ENCODE peak calls at places on chromosomes 4 and X, in four cellular contexts. One of them, this sample, is unnamed.
A peak's percentile ranks its signal among the peaks of the same experiment; 100 is the strongest.

GRCh38 chr4:39883645-39884044 is 94.1 kb downstream of the PDS5A start:
- DNase-seq in K562: no peak
- DNase-seq in GM12878: no peak
- DNase-seq in HepG2: no peak
- DNase-seq in this sample: no peak

GRCh38 chr4:172688536-172688935 is 480.1 kb upstream of the GALNT7 start:
- DNase-seq in K562: no peak
- DNase-seq in GM12878: no peak
- DNase-seq in HepG2: no peak
- DNase-seq in this sample: no peak

GRCh38 chr4:73347497-73347896 is 56.6 kb upstream of the ALB start:
- DNase-seq in K562: no peak
- DNase-seq in GM12878: no peak
- DNase-seq in HepG2: peak; percentile 39
- DNase-seq in this sample: no peak

GRCh38 chr4:176274441-176274840 is 5.4 kb upstream of the ASB5 start:
- DNase-seq in K562: no peak
- DNase-seq in GM12878: no peak
- DNase-seq in HepG2: no peak
- DNase-seq in this sample: no peak

GRCh38 chr4:74531952-74532794 is 87.2 kb downstream of the AREG start:
- DNase-seq in K562: peak; percentile 16
- DNase-seq in GM12878: peak; percentile 8
- DNase-seq in HepG2: peak; percentile 75
- DNase-seq in this sample: peak; percentile 13

GRCh38 chrX:41857670-41858069 is 65.7 kb downstream of the CASK start:
- DNase-seq in K562: no peak
- DNase-seq in GM12878: no peak
- DNase-seq in HepG2: no peak
- DNase-seq in this sample: no peak

GRCh38 chr4:162853788-162854187 is 312.9 kb downstream of the NAF1 start:
- DNase-seq in K562: no peak
- DNase-seq in GM12878: no peak
- DNase-seq in HepG2: no peak
- DNase-seq in this sample: no peak

GRCh38 chr4:127623755-127624087 is 9.0 kb upstream of the INTU start:
- DNase-seq in K562: no peak
- DNase-seq in GM12878: no peak
- DNase-seq in HepG2: no peak
- DNase-seq in this sample: no peak

GRCh38 chrX:116272881-116273280 is 102.3 kb downstream of the AGTR2 start:
- DNase-seq in K562: no peak
- DNase-seq in GM12878: no peak
- DNase-seq in HepG2: no peak
- DNase-seq in this sample: no peak

GRCh38 chrX:138877746-138878145 is 166.2 kb upstream of the FGF13 start:
- DNase-seq in K562: no peak
- DNase-seq in GM12878: no peak
- DNase-seq in HepG2: no peak
- DNase-seq in this sample: no peak

GRCh38 chr4:142043509-142043908 is 407.1 kb downstream of the IL15 start:
- DNase-seq in K562: no peak
- DNase-seq in GM12878: no peak
- DNase-seq in HepG2: no peak
- DNase-seq in this sample: no peak

GRCh38 chrX:53089224-53089842 is 4.6 kb upstream of the KANTR start:
- DNase-seq in K562: peak; percentile 42
- DNase-seq in GM12878: no peak
- DNase-seq in HepG2: no peak
- DNase-seq in this sample: no peak

GRCh38 chr4:99723555-99724450 is 66.2 kb upstream of the C4orf54 start:
- DNase-seq in K562: peak; percentile 17
- DNase-seq in GM12878: no peak
- DNase-seq in HepG2: peak; percentile 58
- DNase-seq in this sample: no peak

GRCh38 chr4:113637823-113638691 is 123.5 kb downstream of the CAMK2D start:
- DNase-seq in K562: no peak
- DNase-seq in GM12878: no peak
- DNase-seq in HepG2: no peak
- DNase-seq in this sample: no peak

GRCh38 chr4:93828830-93829530 is 427 bp downstream of the ATOH1 start:
- DNase-seq in K562: no peak
- DNase-seq in GM12878: no peak
- DNase-seq in HepG2: no peak
- DNase-seq in this sample: no peak

GRCh38 chr4:140995058-140995457 is 138.2 kb downstream of the RNF150 start:
- DNase-seq in K562: no peak
- DNase-seq in GM12878: no peak
- DNase-seq in HepG2: no peak
- DNase-seq in this sample: no peak

GRCh38 chrX:48978226-48978625 is 6.6 kb upstream of the KCND1 start:
- DNase-seq in K562: no peak
- DNase-seq in GM12878: no peak
- DNase-seq in HepG2: no peak
- DNase-seq in this sample: no peak

DNA sequence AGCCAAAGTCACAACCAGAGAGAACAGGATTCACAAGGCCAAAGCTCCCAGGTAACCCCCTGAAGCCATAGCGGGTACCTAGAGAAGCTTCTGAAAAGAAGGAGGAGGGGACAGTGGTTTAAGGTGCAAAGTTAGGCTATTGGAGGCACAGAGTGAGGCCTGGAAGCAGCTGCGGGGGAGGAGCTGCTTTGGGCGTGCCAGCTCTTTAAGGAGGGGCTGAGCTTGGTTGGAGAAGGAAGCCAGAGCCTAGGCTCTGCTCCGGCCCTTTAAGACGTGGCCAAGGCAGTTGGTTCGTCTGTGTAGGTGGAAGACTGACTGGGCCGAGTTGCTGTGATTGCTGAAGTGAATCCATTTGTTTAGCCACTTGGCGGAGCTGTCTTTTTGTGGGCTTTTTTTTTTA is 1.5 kb downstream of the KLF8 start:
- DNase-seq in K562: no peak
- DNase-seq in GM12878: peak; percentile 60
- DNase-seq in HepG2: no peak
- DNase-seq in this sample: peak; percentile 38
- TF ChIP-seq POLR2A in K562: no peak
- TF ChIP-seq POLR2A in GM12878: no peak
- TF ChIP-seq POLR2A in HepG2: no peak
- TF ChIP-seq POLR2A in this sample: no peak

GRCh38 chr4:77154761-77155499 is 2.1 kb upstream of the CCNG2 start:
- DNase-seq in K562: no peak
- DNase-seq in GM12878: no peak
- DNase-seq in HepG2: no peak
- DNase-seq in this sample: no peak

GRCh38 chr4:77154074-77154473 is 2.9 kb upstream of the CCNG2 start:
- DNase-seq in K562: no peak
- DNase-seq in GM12878: no peak
- DNase-seq in HepG2: no peak
- DNase-seq in this sample: no peak

GRCh38 chr4:77151246-77151645 is 5.8 kb upstream of the CCNG2 start:
- DNase-seq in K562: no peak
- DNase-seq in GM12878: no peak
- DNase-seq in HepG2: no peak
- DNase-seq in this sample: no peak

GRCh38 chr4:77153016-77153415 is 4.0 kb upstream of the CCNG2 start:
- DNase-seq in K562: no peak
- DNase-seq in GM12878: no peak
- DNase-seq in HepG2: no peak
- DNase-seq in this sample: no peak

GRCh38 chr4:77152421-77152820 is 4.6 kb upstream of the CCNG2 start:
- DNase-seq in K562: no peak
- DNase-seq in GM12878: no peak
- DNase-seq in HepG2: no peak
- DNase-seq in this sample: no peak
- H3K4me2 ChIP-seq in K562: no peak overlapping the region
- H3K4me2 ChIP-seq in GM12878: no peak overlapping the region
- H3K4me2 ChIP-seq in HepG2: no peak overlapping the region
- H3K4me2 ChIP-seq in this sample: no peak overlapping the region

DNA sequence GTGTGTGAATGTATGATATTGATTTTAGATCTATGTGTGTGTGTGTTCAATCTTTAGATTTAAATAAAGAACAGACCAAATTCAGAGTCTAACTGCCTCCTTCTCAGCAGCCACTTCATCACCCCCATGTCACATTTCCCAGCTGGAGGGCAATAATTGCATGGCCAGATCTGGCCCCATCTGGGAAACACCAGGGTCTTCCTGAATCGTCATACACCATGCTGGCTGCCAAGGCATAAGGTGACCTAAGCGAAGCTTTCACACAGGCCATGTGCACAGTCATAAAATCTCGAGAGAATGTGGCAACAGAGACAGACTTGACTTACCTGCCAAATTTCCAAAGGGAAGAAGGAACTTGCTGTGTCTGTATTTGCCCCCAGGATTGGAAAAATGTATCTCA is 269 bp downstream of the PLAC1 start:
- DNase-seq in K562: no peak
- DNase-seq in GM12878: no peak
- DNase-seq in HepG2: no peak
- DNase-seq in this sample: no peak
- TF ChIP-seq CBX5 in K562: no peak
- TF ChIP-seq CBX5 in GM12878: no peak
- TF ChIP-seq CBX5 in HepG2: no peak
- TF ChIP-seq CBX5 in this sample: no peak

GRCh38 chr4:3075652-3075981 is 1.1 kb downstream of the HTT start:
- DNase-seq in K562: peak; percentile 63
- DNase-seq in GM12878: no peak
- DNase-seq in HepG2: no peak
- DNase-seq in this sample: no peak

GRCh38 chr4:3077796-3078195 is 3.3 kb downstream of the HTT start:
- DNase-seq in K562: no peak
- DNase-seq in GM12878: peak; percentile 86
- DNase-seq in HepG2: no peak
- DNase-seq in this sample: no peak

GRCh38 chr4:3074078-3074845 is at the start of the genes HTT and HTT-AS:
- DNase-seq in K562: peak; percentile 98
- DNase-seq in GM12878: peak; percentile 68
- DNase-seq in HepG2: peak; percentile 86
- DNase-seq in this sample: peak; percentile 96

GRCh38 chr4:3073158-3074077 is 920 bp downstream of the HTT-AS start:
- DNase-seq in K562: no peak
- DNase-seq in GM12878: no peak
- DNase-seq in HepG2: peak; percentile 74
- DNase-seq in this sample: no peak

GRCh38 chr4:3074846-3075651 is 568 bp downstream of the HTT start:
- DNase-seq in K562: peak; percentile 70
- DNase-seq in GM12878: no peak
- DNase-seq in HepG2: peak; percentile 65
- DNase-seq in this sample: peak; percentile 31
- TF ChIP-seq POLR2A in K562: no peak
- TF ChIP-seq POLR2A in GM12878: peak; percentile 90
- TF ChIP-seq POLR2A in HepG2: no peak
- TF ChIP-seq POLR2A in this sample: no peak

GRCh38 chr4:1043658-1044468 is 32.4 kb downstream of the FGFRL1 start:
- DNase-seq in K562: peak; percentile 94
- DNase-seq in GM12878: no peak
- DNase-seq in HepG2: peak; percentile 84
- DNase-seq in this sample: peak; percentile 73

GRCh38 chr4:1045193-1045594 is 33.8 kb downstream of the FGFRL1 start:
- DNase-seq in K562: no peak
- DNase-seq in GM12878: no peak
- DNase-seq in HepG2: no peak
- DNase-seq in this sample: no peak

GRCh38 chr4:1045595-1046201 is 34.3 kb downstream of the FGFRL1 start:
- DNase-seq in K562: no peak
- DNase-seq in GM12878: no peak
- DNase-seq in HepG2: no peak
- DNase-seq in this sample: no peak

GRCh38 chr4:1043162-1043561 is 31.7 kb downstream of the FGFRL1 start:
- DNase-seq in K562: no peak
- DNase-seq in GM12878: no peak
- DNase-seq in HepG2: no peak
- DNase-seq in this sample: no peak

GRCh38 chr4:1044469-1045192 is 33.2 kb downstream of the FGFRL1 start:
- DNase-seq in K562: no peak
- DNase-seq in GM12878: no peak
- DNase-seq in HepG2: no peak
- DNase-seq in this sample: no peak
- H3K4me2 ChIP-seq in K562: peak overlapping the region; percentile 67
- H3K4me2 ChIP-seq in GM12878: no peak overlapping the region
- H3K4me2 ChIP-seq in HepG2: peak overlapping the region; percentile 33
- H3K4me2 ChIP-seq in this sample: no peak overlapping the region

GRCh38 chrX:73767017-73767416 is 204.0 kb downstream of the CHIC1 start:
- DNase-seq in K562: no peak
- DNase-seq in GM12878: no peak
- DNase-seq in HepG2: no peak
- DNase-seq in this sample: no peak

GRCh38 chrX:73768120-73768519 is 205.1 kb downstream of the CHIC1 start:
- DNase-seq in K562: no peak
- DNase-seq in GM12878: no peak
- DNase-seq in HepG2: peak; percentile 3
- DNase-seq in this sample: no peak

GRCh38 chrX:73768886-73769285 is 205.9 kb downstream of the CHIC1 start:
- DNase-seq in K562: no peak
- DNase-seq in GM12878: no peak
- DNase-seq in HepG2: no peak
- DNase-seq in this sample: no peak

GRCh38 chrX:73765776-73766465 is 202.9 kb downstream of the CHIC1 start:
- DNase-seq in K562: no peak
- DNase-seq in GM12878: no peak
- DNase-seq in HepG2: no peak
- DNase-seq in this sample: no peak
- TF ChIP-seq CBX5 in K562: no peak
- TF ChIP-seq CBX5 in GM12878: no peak
- TF ChIP-seq CBX5 in HepG2: no peak
- TF ChIP-seq CBX5 in this sample: no peak

GRCh38 chrX:124217289-124218251 is 114.9 kb upstream of the TEX13D start:
- DNase-seq in K562: no peak
- DNase-seq in GM12878: no peak
- DNase-seq in HepG2: peak; percentile 66
- DNase-seq in this sample: no peak

GRCh38 chrX:124211312-124211942 is 121.0 kb upstream of the TEX13D start:
- DNase-seq in K562: peak; percentile 17
- DNase-seq in GM12878: no peak
- DNase-seq in HepG2: peak; percentile 28
- DNase-seq in this sample: no peak

GRCh38 chrX:124215786-124216185 is 116.7 kb upstream of the TEX13D start:
- DNase-seq in K562: no peak
- DNase-seq in GM12878: no peak
- DNase-seq in HepG2: no peak
- DNase-seq in this sample: no peak

GRCh38 chrX:124212622-124213021 is 119.8 kb upstream of the TEX13D start:
- DNase-seq in K562: no peak
- DNase-seq in GM12878: no peak
- DNase-seq in HepG2: no peak
- DNase-seq in this sample: no peak

GRCh38 chrX:124216396-124217124 is 115.9 kb upstream of the TEX13D start:
- DNase-seq in K562: no peak
- DNase-seq in GM12878: no peak
- DNase-seq in HepG2: no peak
- DNase-seq in this sample: no peak
- TF ChIP-seq POLR2A in K562: no peak
- TF ChIP-seq POLR2A in GM12878: no peak
- TF ChIP-seq POLR2A in HepG2: no peak
- TF ChIP-seq POLR2A in this sample: no peak